ENCODE peak calls at places on chromosomes 2 and 18, in eight cellular contexts. One of them, this sample, is unnamed.

GRCh38 chr2:6914829-6915228 is 2.4 kb upstream of the RNF144A start:
- DNase-seq in GM12865: no peak
- DNase-seq in coronary artery: no peak
- DNase-seq in A673: no peak
- DNase-seq in hepatocyte: no peak
- DNase-seq in kidney epithelial cell: peak
- DNase-seq in GM23338: no peak
- DNase-seq in HFFc6: no peak
- DNase-seq in this sample: no peak

GRCh38 chr2:25029183-25029554 is 12.7 kb upstream of the EFR3B start:
- DNase-seq in A673: no peak
- DNase-seq in coronary artery: no peak
- DNase-seq in hepatocyte: no peak
- DNase-seq in HFFc6: no peak
- DNase-seq in GM23338: no peak
- DNase-seq in kidney epithelial cell: no peak
- DNase-seq in GM12865: no peak
- DNase-seq in this sample: no peak

GRCh38 chr2:46490521-46491141 is 11.3 kb downstream of the TMEM247 start:
- DNase-seq in HFFc6: no peak
- DNase-seq in coronary artery: no peak
- DNase-seq in kidney epithelial cell: no peak
- DNase-seq in hepatocyte: no peak
- DNase-seq in GM12865: peak
- DNase-seq in A673: peak
- DNase-seq in GM23338: peak
- DNase-seq in this sample: no peak

GRCh38 chr2:43161650-43162542 is 64.5 kb downstream of the ZFP36L2 start:
- DNase-seq in GM12865: no peak
- DNase-seq in kidney epithelial cell: no peak
- DNase-seq in GM23338: no peak
- DNase-seq in HFFc6: no peak
- DNase-seq in A673: no peak
- DNase-seq in hepatocyte: peak
- DNase-seq in coronary artery: no peak
- DNase-seq in this sample: no peak

GRCh38 chr2:242044206-242044590 is 174.7 kb downstream of the RTP5 start:
- DNase-seq in GM23338: no peak
- DNase-seq in HFFc6: no peak
- DNase-seq in coronary artery: peak
- DNase-seq in hepatocyte: no peak
- DNase-seq in A673: no peak
- DNase-seq in GM12865: no peak
- DNase-seq in kidney epithelial cell: no peak
- DNase-seq in this sample: no peak

GRCh38 chr2:28986429-28986828 is 5.3 kb downstream of the TOGARAM2 start:
- DNase-seq in GM23338: no peak
- DNase-seq in coronary artery: no peak
- DNase-seq in kidney epithelial cell: no peak
- DNase-seq in hepatocyte: no peak
- DNase-seq in GM12865: no peak
- DNase-seq in A673: no peak
- DNase-seq in HFFc6: no peak
- DNase-seq in this sample: no peak

GRCh38 chr2:107160831-107161230 is 274.9 kb upstream of the ST6GAL2 start:
- DNase-seq in HFFc6: no peak
- DNase-seq in kidney epithelial cell: no peak
- DNase-seq in A673: no peak
- DNase-seq in GM23338: no peak
- DNase-seq in hepatocyte: no peak
- DNase-seq in coronary artery: no peak
- DNase-seq in GM12865: no peak
- DNase-seq in this sample: no peak

GRCh38 chr18:48490641-48491040 is 48.2 kb upstream of the CTIF start:
- DNase-seq in GM23338: no peak
- DNase-seq in HFFc6: no peak
- DNase-seq in coronary artery: no peak
- DNase-seq in kidney epithelial cell: no peak
- DNase-seq in hepatocyte: no peak
- DNase-seq in A673: no peak
- DNase-seq in GM12865: no peak
- DNase-seq in this sample: no peak

GRCh38 chr2:23513881-23514793 is 129.2 kb downstream of the KLHL29 start:
- DNase-seq in kidney epithelial cell: no peak
- DNase-seq in GM23338: no peak
- DNase-seq in A673: no peak
- DNase-seq in HFFc6: no peak
- DNase-seq in GM12865: no peak
- DNase-seq in coronary artery: no peak
- DNase-seq in hepatocyte: no peak
- DNase-seq in this sample: no peak

GRCh38 chr2:134253117-134253704 is 661 bp upstream of the MGAT5 start:
- DNase-seq in hepatocyte: no peak
- DNase-seq in coronary artery: no peak
- DNase-seq in HFFc6: no peak
- DNase-seq in kidney epithelial cell: no peak
- DNase-seq in A673: no peak
- DNase-seq in GM23338: no peak
- DNase-seq in GM12865: peak
- DNase-seq in this sample: no peak

GRCh38 chr2:175560521-175561164 is 379.1 kb upstream of the ATP5MC3 start:
- DNase-seq in A673: no peak
- DNase-seq in coronary artery: no peak
- DNase-seq in kidney epithelial cell: no peak
- DNase-seq in GM12865: no peak
- DNase-seq in hepatocyte: no peak
- DNase-seq in HFFc6: no peak
- DNase-seq in GM23338: no peak
- DNase-seq in this sample: no peak

GRCh38 chr2:180130403-180130802 is 123.3 kb upstream of the CWC22 start:
- DNase-seq in coronary artery: no peak
- DNase-seq in hepatocyte: no peak
- DNase-seq in GM12865: no peak
- DNase-seq in A673: no peak
- DNase-seq in GM23338: no peak
- DNase-seq in HFFc6: peak
- DNase-seq in kidney epithelial cell: no peak
- DNase-seq in this sample: no peak

GRCh38 chr2:55857766-55858165 is 65.8 kb downstream of the EFEMP1 start:
- DNase-seq in hepatocyte: no peak
- DNase-seq in GM12865: no peak
- DNase-seq in kidney epithelial cell: no peak
- DNase-seq in coronary artery: no peak
- DNase-seq in HFFc6: no peak
- DNase-seq in GM23338: no peak
- DNase-seq in A673: no peak
- DNase-seq in this sample: no peak

GRCh38 chr2:218010838-218011616 is 8.2 kb upstream of the TNS1 start:
- DNase-seq in GM12865: no peak
- DNase-seq in coronary artery: no peak
- DNase-seq in kidney epithelial cell: no peak
- DNase-seq in A673: peak
- DNase-seq in HFFc6: no peak
- DNase-seq in hepatocyte: peak
- DNase-seq in GM23338: no peak
- DNase-seq in this sample: no peak

GRCh38 chr2:188884552-188884951 is 89.6 kb upstream of the COL3A1 start:
- DNase-seq in GM12865: no peak
- DNase-seq in HFFc6: no peak
- DNase-seq in A673: no peak
- DNase-seq in kidney epithelial cell: no peak
- DNase-seq in hepatocyte: no peak
- DNase-seq in coronary artery: no peak
- DNase-seq in GM23338: no peak
- DNase-seq in this sample: no peak

GRCh38 chr18:37553633-37554398 is 11.8 kb downstream of the CELF4 start:
- DNase-seq in GM23338: peak
- DNase-seq in hepatocyte: peak
- DNase-seq in kidney epithelial cell: no peak
- DNase-seq in coronary artery: no peak
- DNase-seq in GM12865: no peak
- DNase-seq in HFFc6: no peak
- DNase-seq in A673: no peak
- DNase-seq in this sample: no peak

GRCh38 chr18:36406805-36407204 is 109.3 kb downstream of the FHOD3 start:
- DNase-seq in GM23338: no peak
- DNase-seq in hepatocyte: no peak
- DNase-seq in GM12865: no peak
- DNase-seq in HFFc6: no peak
- DNase-seq in A673: no peak
- DNase-seq in kidney epithelial cell: no peak
- DNase-seq in coronary artery: peak
- DNase-seq in this sample: no peak

GRCh38 chr2:238908960-238909951 is 61.4 kb downstream of the TWIST2 start:
- DNase-seq in GM12865: no peak
- DNase-seq in GM23338: peak
- DNase-seq in HFFc6: peak
- DNase-seq in kidney epithelial cell: no peak
- DNase-seq in coronary artery: peak
- DNase-seq in hepatocyte: no peak
- DNase-seq in A673: peak
- DNase-seq in this sample: no peak

GRCh38 chr2:42101641-42102605 is 54.1 kb downstream of the PKDCC start:
- DNase-seq in GM12865: peak
- DNase-seq in coronary artery: no peak
- DNase-seq in kidney epithelial cell: peak
- DNase-seq in hepatocyte: peak
- DNase-seq in GM23338: peak
- DNase-seq in HFFc6: peak
- DNase-seq in A673: peak
- DNase-seq in this sample: peak

GRCh38 chr2:229715895-229716507 is 1.6 kb upstream of the DNER start:
- DNase-seq in coronary artery: no peak
- DNase-seq in A673: peak
- DNase-seq in GM12865: peak
- DNase-seq in GM23338: peak
- DNase-seq in hepatocyte: peak
- DNase-seq in kidney epithelial cell: peak
- DNase-seq in HFFc6: no peak
- DNase-seq in this sample: no peak
- TF ChIP-seq CTCF in coronary artery: no peak
- TF ChIP-seq CTCF in A673: peak
- TF ChIP-seq CTCF in GM12865: peak
- TF ChIP-seq CTCF in GM23338: peak
- TF ChIP-seq CTCF in hepatocyte: peak
- TF ChIP-seq CTCF in kidney epithelial cell: peak
- TF ChIP-seq CTCF in HFFc6: peak
- TF ChIP-seq CTCF in this sample: peak

DNA sequence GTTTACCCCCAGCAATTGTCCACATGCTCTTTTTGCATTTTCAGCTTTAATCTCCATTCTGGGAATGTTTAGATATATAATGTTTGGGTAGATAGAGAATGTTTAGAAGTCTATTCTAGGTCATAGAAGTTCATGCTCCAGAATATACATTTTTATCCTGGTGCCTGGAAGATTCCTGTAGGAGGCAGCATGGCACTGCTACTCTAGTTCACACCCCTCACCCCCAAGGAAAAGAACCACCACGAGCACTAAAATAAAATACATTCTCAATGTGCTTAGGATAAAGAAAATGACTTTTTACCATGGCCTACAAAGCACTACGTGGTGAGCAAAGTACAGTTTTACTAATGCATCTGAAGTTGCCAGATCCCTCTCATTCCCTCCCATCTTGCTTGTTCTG is 53.8 kb downstream of the MYO1B start:
- DNase-seq in GM12865: no peak
- DNase-seq in hepatocyte: no peak
- DNase-seq in coronary artery: no peak
- DNase-seq in kidney epithelial cell: no peak
- DNase-seq in HFFc6: no peak
- DNase-seq in GM23338: no peak
- DNase-seq in A673: peak
- DNase-seq in this sample: no peak
- TF ChIP-seq CTCF in GM12865: no peak
- TF ChIP-seq CTCF in hepatocyte: no peak
- TF ChIP-seq CTCF in coronary artery: no peak
- TF ChIP-seq CTCF in kidney epithelial cell: peak
- TF ChIP-seq CTCF in HFFc6: peak
- TF ChIP-seq CTCF in GM23338: peak
- TF ChIP-seq CTCF in A673: peak
- TF ChIP-seq CTCF in this sample: no peak

GRCh38 chr18:33669589-33669988 is 91.6 kb downstream of the ASXL3 start:
- DNase-seq in hepatocyte: no peak
- DNase-seq in GM12865: no peak
- DNase-seq in HFFc6: no peak
- DNase-seq in coronary artery: no peak
- DNase-seq in kidney epithelial cell: no peak
- DNase-seq in A673: no peak
- DNase-seq in GM23338: no peak
- DNase-seq in this sample: no peak

GRCh38 chr18:33677891-33678290 is 99.9 kb downstream of the ASXL3 start:
- DNase-seq in GM12865: no peak
- DNase-seq in GM23338: no peak
- DNase-seq in kidney epithelial cell: no peak
- DNase-seq in A673: no peak
- DNase-seq in coronary artery: no peak
- DNase-seq in hepatocyte: no peak
- DNase-seq in HFFc6: no peak
- DNase-seq in this sample: no peak

GRCh38 chr18:33670052-33670451 is 92.0 kb downstream of the ASXL3 start:
- DNase-seq in coronary artery: no peak
- DNase-seq in GM12865: no peak
- DNase-seq in kidney epithelial cell: no peak
- DNase-seq in GM23338: no peak
- DNase-seq in A673: no peak
- DNase-seq in hepatocyte: no peak
- DNase-seq in HFFc6: no peak
- DNase-seq in this sample: no peak

GRCh38 chr18:33676593-33676992 is 98.6 kb downstream of the ASXL3 start:
- DNase-seq in kidney epithelial cell: no peak
- DNase-seq in GM23338: no peak
- DNase-seq in hepatocyte: no peak
- DNase-seq in GM12865: no peak
- DNase-seq in coronary artery: no peak
- DNase-seq in HFFc6: no peak
- DNase-seq in A673: no peak
- DNase-seq in this sample: no peak

GRCh38 chr18:33673689-33674088 is 95.7 kb downstream of the ASXL3 start:
- DNase-seq in GM12865: no peak
- DNase-seq in kidney epithelial cell: no peak
- DNase-seq in HFFc6: no peak
- DNase-seq in hepatocyte: no peak
- DNase-seq in coronary artery: no peak
- DNase-seq in A673: peak
- DNase-seq in GM23338: peak
- DNase-seq in this sample: no peak
- TF ChIP-seq CTCF in GM12865: no peak
- TF ChIP-seq CTCF in kidney epithelial cell: no peak
- TF ChIP-seq CTCF in HFFc6: no peak
- TF ChIP-seq CTCF in hepatocyte: no peak
- TF ChIP-seq CTCF in coronary artery: no peak
- TF ChIP-seq CTCF in A673: peak
- TF ChIP-seq CTCF in GM23338: peak
- TF ChIP-seq CTCF in this sample: no peak

DNA sequence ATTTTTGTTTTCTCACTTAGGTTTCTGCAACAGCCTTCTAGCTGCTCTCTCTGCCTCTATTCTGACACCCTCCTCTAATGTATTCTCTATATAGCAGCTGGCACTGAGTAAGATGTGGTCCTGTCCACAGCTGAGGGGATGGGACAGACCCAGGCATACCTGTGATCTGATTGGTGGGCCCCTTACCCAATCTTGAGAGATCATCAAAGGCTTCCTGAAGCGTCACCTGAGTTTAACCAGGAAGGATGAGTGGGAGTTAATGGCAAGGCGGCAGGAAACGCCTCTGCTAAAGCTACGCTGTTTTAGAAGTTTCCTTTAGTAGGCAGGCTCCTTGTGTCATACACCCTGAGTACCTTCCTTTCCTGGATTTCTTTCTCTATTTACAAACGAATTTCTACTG is 5.7 kb upstream of the TET3 start:
- DNase-seq in kidney epithelial cell: no peak
- DNase-seq in coronary artery: no peak
- DNase-seq in GM23338: peak
- DNase-seq in A673: no peak
- DNase-seq in GM12865: peak
- DNase-seq in hepatocyte: no peak
- DNase-seq in HFFc6: no peak
- DNase-seq in this sample: no peak
- TF ChIP-seq CTCF in kidney epithelial cell: no peak
- TF ChIP-seq CTCF in coronary artery: no peak
- TF ChIP-seq CTCF in GM23338: no peak
- TF ChIP-seq CTCF in A673: no peak
- TF ChIP-seq CTCF in GM12865: no peak
- TF ChIP-seq CTCF in hepatocyte: no peak
- TF ChIP-seq CTCF in HFFc6: no peak
- TF ChIP-seq CTCF in this sample: no peak

This sample was measured in type B pancreatic cell.